ENCODE peak calls at places on chromosomes 4 and X, in six cellular contexts. V is brain microvascular endothelial cell, O is coronary artery, G is A549, T is heart left ventricle, K is hepatocyte. J is an unnamed sample.

GRCh38 chr4:149709640-149710039 is 106.0 kb downstream of the IQCM start:
- DNase-seq in G (no peak), T (no peak), O (no peak), K (no peak), V (no peak), J (no peak)

GRCh38 chrX:9788908-9789307 is 2.7 kb downstream of the SHROOM2 start:
- DNase-seq in T (no peak), K (peak; percentile 51), O (no peak), V (no peak), G (peak; percentile 61), J (no peak)

GRCh38 chr4:153227501-153227900 is 23.3 kb downstream of the TRIM2 start:
- DNase-seq in G (no peak), V (no peak), O (no peak), K (no peak), T (no peak), J (no peak)

GRCh38 chr4:19230906-19231305 is 1020.8 kb upstream of the SLIT2 start:
- DNase-seq in G (no peak), V (no peak), O (no peak), T (no peak), K (no peak), J (no peak)

GRCh38 chr4:151624606-151625565 is 135.9 kb downstream of the GATB start:
- DNase-seq in K (no peak), V (no peak), G (no peak), O (no peak), T (no peak), J (no peak)

GRCh38 chrX:131802836-131803626 is 220.1 kb upstream of the STK26 start:
- DNase-seq in K (no peak), V (no peak), G (peak; percentile 69), T (no peak), O (no peak), J (peak; percentile 85)

GRCh38 chr4:120749445-120750151 is 172.9 kb downstream of the PRDM5 start:
- DNase-seq in T (no peak), G (no peak), V (no peak), O (no peak), K (no peak), J (no peak)

GRCh38 chrX:1281511-1281910 is 12.9 kb downstream of the CSF2RA start:
- DNase-seq in G (peak; percentile 80), K (no peak), O (no peak), T (no peak), V (peak; percentile 10), J (no peak)

GRCh38 chrX:139207655-139208054 is 322.9 kb upstream of the F9 start:
- DNase-seq in G (no peak), K (no peak), T (no peak), V (no peak), O (no peak), J (no peak)

GRCh38 chrX:13212191-13212651 is 107.6 kb downstream of the ATXN3L start:
- DNase-seq in V (no peak), K (no peak), O (no peak), T (no peak), G (no peak), J (no peak)

GRCh38 chrX:140432328-140433025 is 72.4 kb downstream of the SOX3 start:
- DNase-seq in V (no peak), O (peak; percentile 75), K (peak; percentile 15), T (no peak), G (no peak), J (no peak)

GRCh38 chr4:74325886-74326285 is 17.6 kb downstream of the EPGN start:
- DNase-seq in G (no peak), T (no peak), V (no peak), K (no peak), O (no peak), J (no peak)

GRCh38 chrX:119736206-119736764 is 22.1 kb upstream of the SOWAHD start:
- DNase-seq in K (no peak), T (no peak), O (no peak), V (no peak), G (no peak), J (no peak)

GRCh38 chr4:162075691-162076090 is 88.1 kb downstream of the FSTL5 start:
- DNase-seq in O (no peak), V (no peak), K (no peak), G (no peak), T (no peak), J (no peak)

GRCh38 chr4:7960790-7961655 is 21.4 kb upstream of the AFAP1 start:
- DNase-seq in O (no peak), G (peak; percentile 80), V (no peak), T (no peak), K (peak; percentile 80), J (no peak)

GRCh38 chr4:40840985-40841571 is 91.3 kb downstream of the NSUN7 start:
- DNase-seq in V (peak; percentile 98), O (no peak), G (peak; percentile 78), T (peak; percentile 82), K (peak; percentile 83), J (peak; percentile 79)

GRCh38 chr4:167897116-167897515 is 195.2 kb upstream of the ANXA10 start:
- DNase-seq in V (peak; percentile 68), G (peak; percentile 2), O (no peak), T (no peak), K (peak; percentile 31), J (no peak)

GRCh38 chr4:28462766-28463165 is 1602.1 kb downstream of the STIM2 start:
- DNase-seq in T (no peak), O (no peak), V (no peak), K (peak; percentile 18), G (no peak), J (no peak)

GRCh38 chr4:40309250-40309774 is 25.8 kb upstream of the CHRNA9 start:
- DNase-seq in V (peak; percentile 81), T (peak; percentile 93), G (peak; percentile 87), K (peak; percentile 93), O (peak; percentile 83), J (peak; percentile 92)

GRCh38 chr4:98833384-98833783 is 95.5 kb downstream of the EIF4E start:
- DNase-seq in K (no peak), V (no peak), T (no peak), G (no peak), O (no peak), J (no peak)

GRCh38 chr4:98827661-98828060 is 101.3 kb downstream of the EIF4E start:
- DNase-seq in T (no peak), K (no peak), V (no peak), G (no peak), O (no peak), J (no peak)

DNA sequence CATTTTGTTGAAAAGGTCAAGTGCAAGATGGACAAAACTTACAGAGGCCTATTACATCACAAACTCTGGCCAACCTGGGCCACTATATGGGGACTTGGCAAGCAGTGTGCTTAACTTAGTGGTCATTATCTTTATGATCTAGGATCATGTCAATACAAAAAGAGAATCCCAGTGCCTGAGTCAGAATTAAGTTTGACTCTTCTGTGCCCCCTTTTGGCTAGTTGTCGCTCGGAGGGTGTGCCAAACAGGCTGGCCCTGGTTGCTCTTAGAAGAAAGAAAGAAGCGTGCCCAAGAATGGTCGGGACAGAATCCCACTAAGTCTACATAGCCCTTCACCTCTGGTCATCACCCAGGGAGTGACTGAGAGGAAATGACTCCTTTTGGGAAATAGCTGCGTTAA is 100.1 kb downstream of the EIF4E start:
- DNase-seq in V (no peak), T (no peak), G (peak; percentile 23), O (no peak), K (no peak), J (no peak)
- TF ChIP-seq CTCF in V (peak; percentile 55), T (no peak), G (peak; percentile 11), O (no peak), K (no peak), J (no peak)

GRCh38 chrX:97332963-97333362 is 449.3 kb downstream of the RPA4 start:
- DNase-seq in T (no peak), V (peak; percentile 4), O (no peak), G (no peak), K (no peak), J (no peak)
- H3K27ac ChIP-seq in T (no peak overlapping the region), V (no peak overlapping the region), O (no peak overlapping the region), G (no peak overlapping the region), K (no peak overlapping the region), J (no peak overlapping the region)

DNA sequence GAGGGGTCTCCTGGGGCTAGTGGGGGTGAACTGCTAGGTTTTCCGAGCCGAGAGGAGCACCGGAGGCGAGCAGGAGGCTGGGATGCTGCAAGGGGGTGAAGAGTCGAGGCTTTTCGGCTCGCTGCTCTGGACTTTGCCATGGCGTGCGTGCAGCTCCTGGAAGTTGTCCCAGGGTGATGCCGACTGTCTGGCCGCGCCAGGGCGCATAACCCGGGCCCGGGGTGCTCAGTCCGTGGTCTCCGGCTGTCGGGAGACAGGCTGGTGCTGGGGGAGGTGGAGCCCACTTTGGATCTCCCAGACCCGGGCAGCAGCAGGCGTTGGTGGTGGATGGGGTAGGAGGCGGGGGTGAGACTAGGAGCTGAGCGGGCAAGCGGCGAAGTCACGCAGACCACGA is 777 bp downstream of the GRIA3 start:
- DNase-seq in V (no peak), G (no peak), K (peak; percentile 46), T (no peak), O (no peak), J (no peak)
- H3K4me3 ChIP-seq in V (peak overlapping the region; percentile 56), G (no peak overlapping the region), K (peak overlapping the region; percentile 26), T (peak overlapping the region; percentile 47), O (peak overlapping the region; percentile 72), J (peak overlapping the region; percentile 39)

GRCh38 chr4:113355550-113356371 is 306.3 kb downstream of the ANK2 start:
- DNase-seq in G (no peak), K (peak; percentile 34), O (no peak), T (peak; percentile 66), V (peak; percentile 94), J (peak; percentile 55)
- TF ChIP-seq CTCF in G (no peak), K (no peak), O (no peak), T (no peak), V (peak; percentile 46), J (no peak)

GRCh38 chrX:111114806-111115205 is 18.8 kb downstream of the PAK3 start:
- DNase-seq in K (no peak), G (no peak), T (no peak), O (no peak), V (no peak), J (no peak)
- H3K27ac ChIP-seq in K (no peak overlapping the region), G (no peak overlapping the region), T (no peak overlapping the region), O (no peak overlapping the region), V (no peak overlapping the region), J (no peak overlapping the region)

GRCh38 chrX:24694825-24695224 is 1.1 kb downstream of the POLA1 start:
- DNase-seq in O (no peak), T (no peak), G (no peak), V (no peak), K (no peak), J (no peak)
- H3K4me3 ChIP-seq in O (peak overlapping the region; percentile 82), T (no peak overlapping the region), G (peak overlapping the region; percentile 68), V (no peak overlapping the region), K (peak overlapping the region; percentile 55), J (no peak overlapping the region)